ENCODE peak calls at places on chromosomes 12 and 14, in seven cellular contexts. W is dorsolateral prefrontal cortex, H is sigmoid colon, L is IMR-90, G is endothelial cell, X is WTC11, N is astrocyte of the spinal cord. T is an unnamed sample.

GRCh38 chr12:82687020-82687951 is 580 bp downstream of the TMTC2 start:
- DNase-seq in W (peak), H (peak), L (peak), G (peak), X (peak), N (peak), T (peak)

GRCh38 chr14:91351508-91351853 is 66.1 kb downstream of the CCDC88C start:
- DNase-seq in W (no peak), H (no peak), L (no peak), G (no peak), X (no peak), N (no peak), T (no peak)

GRCh38 chr14:59360923-59361794 is 104.0 kb downstream of the GPR135 start:
- DNase-seq in W (peak), H (peak), L (peak), G (no peak), X (no peak), N (peak), T (no peak)

GRCh38 chr12:33628087-33628486 is 188.5 kb upstream of the SYT10 start:
- DNase-seq in W (no peak), H (no peak), L (no peak), G (no peak), X (no peak), N (no peak), T (no peak)

GRCh38 chr12:58540480-58541299 is 379.6 kb downstream of the LRIG3 start:
- DNase-seq in W (peak), H (peak), L (peak), G (peak), X (peak), N (peak), T (peak)

GRCh38 chr12:33427071-33427470 is 12.5 kb downstream of the SYT10 start:
- DNase-seq in W (no peak), H (no peak), L (no peak), G (no peak), X (peak), N (no peak), T (no peak)

GRCh38 chr12:72024613-72025012 is 86.0 kb downstream of the TPH2 start:
- DNase-seq in W (no peak), H (no peak), L (no peak), G (no peak), X (no peak), N (no peak), T (no peak)

GRCh38 chr12:129870146-129870545 is 33.7 kb downstream of the TMEM132D start:
- DNase-seq in W (no peak), H (no peak), L (no peak), G (no peak), X (no peak), N (no peak), T (no peak)

GRCh38 chr12:75759842-75760260 is 248.4 kb upstream of the KRR1 start:
- DNase-seq in W (no peak), H (no peak), L (peak), G (no peak), X (no peak), N (peak), T (no peak)

GRCh38 chr14:90681889-90682429 is 134.3 kb downstream of the TTC7B start:
- DNase-seq in W (no peak), H (no peak), L (no peak), G (no peak), X (no peak), N (no peak), T (no peak)

GRCh38 chr12:68332726-68333630 is 816 bp upstream of the MDM1 start:
- DNase-seq in W (no peak), H (no peak), L (no peak), G (no peak), X (no peak), N (no peak), T (no peak)

GRCh38 chr12:57517187-57517586 is 3.1 kb downstream of the DDIT3 start:
- DNase-seq in W (no peak), H (no peak), L (peak), G (no peak), X (no peak), N (peak), T (no peak)

GRCh38 chr14:24310387-24310665 is 386 bp downstream of the LTB4R2 start:
- DNase-seq in W (no peak), H (no peak), L (no peak), G (no peak), X (no peak), N (no peak), T (no peak)

GRCh38 chr12:3743803-3744202 is 9.1 kb downstream of the CRACR2A start:
- DNase-seq in W (no peak), H (no peak), L (no peak), G (no peak), X (no peak), N (peak), T (peak)

GRCh38 chr14:102826161-102826560 is 48.9 kb downstream of the TRAF3 start:
- DNase-seq in W (no peak), H (no peak), L (no peak), G (no peak), X (no peak), N (no peak), T (no peak)

GRCh38 chr14:74302160-74302628 is 540 bp downstream of the ABCD4 start:
- DNase-seq in W (no peak), H (no peak), L (peak), G (no peak), X (no peak), N (peak), T (peak)

GRCh38 chr12:28097221-28097620 is 93.0 kb upstream of the CCDC91 start:
- DNase-seq in W (no peak), H (no peak), L (no peak), G (no peak), X (no peak), N (no peak), T (no peak)

GRCh38 chr12:46442239-46442638 is 69.7 kb upstream of the SLC38A2 start:
- DNase-seq in W (no peak), H (no peak), L (peak), G (no peak), X (no peak), N (peak), T (no peak)

GRCh38 chr12:1594045-1594294 is 411 bp downstream of the FBXL14 start:
- DNase-seq in W (no peak), H (peak), L (no peak), G (no peak), X (peak), N (peak), T (peak)

GRCh38 chr14:71290960-71291466 is 383.8 kb downstream of the PCNX1 start:
- DNase-seq in W (no peak), H (no peak), L (peak), G (no peak), X (no peak), N (peak), T (peak)

GRCh38 chr14:31660191-31660590 is 99.0 kb downstream of the NUBPL start:
- DNase-seq in W (no peak), H (no peak), L (no peak), G (no peak), X (no peak), N (no peak), T (peak)

GRCh38 chr12:89348894-89349669 is 3.2 kb downstream of the DUSP6 start:
- DNase-seq in W (no peak), H (no peak), L (no peak), G (no peak), X (no peak), N (peak), T (no peak)

GRCh38 chr14:75454963-75455546 is 27.2 kb downstream of the JDP2 start:
- DNase-seq in W (no peak), H (peak), L (peak), G (no peak), X (no peak), N (peak), T (no peak)

GRCh38 chr12:67649165-67650126 is 901 bp downstream of the DYRK2 start:
- DNase-seq in W (no peak), H (peak), L (no peak), G (peak), X (peak), N (peak), T (peak)

DNA sequence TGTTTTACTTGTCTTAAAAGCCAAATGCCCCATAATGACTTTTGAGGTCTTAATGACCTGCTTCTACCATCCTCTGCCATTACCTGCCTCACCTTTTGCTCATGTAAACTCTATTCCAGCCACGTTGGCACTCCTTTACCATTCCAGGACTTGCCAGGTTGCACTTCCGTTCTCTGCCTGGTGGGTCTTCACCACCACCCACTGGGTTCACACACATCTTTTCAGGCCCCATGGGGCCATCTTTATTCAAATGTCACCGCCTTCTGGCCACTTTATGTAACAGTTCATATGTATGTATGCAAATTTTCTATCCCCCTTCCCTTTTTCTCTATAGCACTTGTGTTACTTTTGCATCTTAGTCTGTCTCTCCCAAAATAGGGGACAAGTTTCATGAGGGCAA is 57.7 kb downstream of the ATP2A2 start:
- DNase-seq in W (no peak), H (no peak), L (no peak), G (no peak), X (no peak), N (no peak), T (peak)
- TF ChIP-seq CTCF in W (no peak), H (no peak), L (peak), G (no peak), X (no peak), N (no peak), T (no peak)

GRCh38 chr12:55973598-55974307 is at the start of gene RAB5B:
- DNase-seq in W (peak), H (peak), L (peak), G (peak), X (peak), N (peak), T (peak)
- TF ChIP-seq CTCF in W (peak), H (no peak), L (no peak), G (peak), X (no peak), N (no peak), T (no peak)

DNA sequence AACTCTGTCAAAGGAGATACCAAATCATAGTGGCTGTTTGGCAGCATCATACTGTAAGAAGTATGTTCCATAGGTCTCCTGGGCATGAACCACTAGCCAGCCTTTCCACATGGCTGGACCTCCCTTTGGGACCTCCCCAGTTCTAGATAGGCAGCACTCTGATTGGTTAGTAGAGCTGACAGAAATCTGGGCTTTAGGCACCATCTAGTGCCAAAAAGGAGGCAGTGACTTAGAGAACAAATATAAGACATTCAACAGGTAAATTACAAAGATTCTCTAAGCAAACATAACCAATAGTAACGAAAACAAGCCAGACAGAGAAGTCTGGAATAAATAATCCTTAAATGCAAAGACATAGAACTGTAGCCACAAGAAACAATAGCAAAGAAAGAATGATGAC is 148.0 kb upstream of the PDE3A start:
- DNase-seq in W (no peak), H (no peak), L (peak), G (no peak), X (peak), N (peak), T (peak)
- TF ChIP-seq CTCF in W (peak), H (no peak), L (peak), G (no peak), X (no peak), N (peak), T (no peak)

DNA sequence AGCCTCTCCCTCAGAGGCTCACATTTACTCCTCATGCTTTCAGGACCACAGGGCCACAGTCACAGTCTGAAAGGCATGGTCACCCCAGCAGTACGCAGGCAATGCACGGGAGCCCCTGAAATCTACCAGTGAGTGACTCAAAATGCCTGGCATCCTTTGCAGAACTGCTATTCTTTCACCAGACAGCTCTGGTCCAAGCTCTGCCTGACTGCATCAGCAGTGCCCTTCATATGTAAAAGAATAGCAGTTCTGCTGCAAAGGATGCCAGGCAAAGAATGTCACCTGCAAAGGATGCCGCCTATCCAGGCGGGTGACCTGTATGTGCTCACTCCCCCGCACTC is 38.5 kb downstream of the LGMN start:
- DNase-seq in W (no peak), H (no peak), L (no peak), G (no peak), X (no peak), N (no peak), T (no peak)
- TF ChIP-seq CTCF in W (no peak), H (no peak), L (no peak), G (no peak), X (no peak), N (no peak), T (no peak)

DNA sequence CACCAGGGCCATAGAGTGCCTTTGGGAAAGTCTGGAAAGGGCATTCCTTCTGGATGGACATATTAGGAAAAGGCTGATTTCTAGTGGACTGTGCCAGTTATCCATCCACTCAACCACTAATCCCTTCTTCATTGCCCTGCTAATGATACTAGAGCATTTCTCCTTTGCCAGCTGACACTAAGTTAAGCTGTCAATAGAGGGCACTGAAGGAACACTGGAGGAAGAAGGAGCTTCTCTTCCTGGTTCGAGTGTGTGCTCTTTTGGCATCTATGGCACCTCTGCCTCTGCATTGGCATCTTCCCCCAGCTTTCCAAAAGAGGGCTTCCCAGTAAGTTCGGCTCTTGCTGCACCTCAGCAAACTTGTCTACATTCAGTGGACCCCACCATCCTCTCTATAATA is 165.4 kb downstream of the DERA start:
- DNase-seq in W (no peak), H (no peak), L (peak), G (peak), X (no peak), N (peak), T (peak)
- TF ChIP-seq CTCF in W (peak), H (no peak), L (peak), G (no peak), X (peak), N (peak), T (peak)

DNA sequence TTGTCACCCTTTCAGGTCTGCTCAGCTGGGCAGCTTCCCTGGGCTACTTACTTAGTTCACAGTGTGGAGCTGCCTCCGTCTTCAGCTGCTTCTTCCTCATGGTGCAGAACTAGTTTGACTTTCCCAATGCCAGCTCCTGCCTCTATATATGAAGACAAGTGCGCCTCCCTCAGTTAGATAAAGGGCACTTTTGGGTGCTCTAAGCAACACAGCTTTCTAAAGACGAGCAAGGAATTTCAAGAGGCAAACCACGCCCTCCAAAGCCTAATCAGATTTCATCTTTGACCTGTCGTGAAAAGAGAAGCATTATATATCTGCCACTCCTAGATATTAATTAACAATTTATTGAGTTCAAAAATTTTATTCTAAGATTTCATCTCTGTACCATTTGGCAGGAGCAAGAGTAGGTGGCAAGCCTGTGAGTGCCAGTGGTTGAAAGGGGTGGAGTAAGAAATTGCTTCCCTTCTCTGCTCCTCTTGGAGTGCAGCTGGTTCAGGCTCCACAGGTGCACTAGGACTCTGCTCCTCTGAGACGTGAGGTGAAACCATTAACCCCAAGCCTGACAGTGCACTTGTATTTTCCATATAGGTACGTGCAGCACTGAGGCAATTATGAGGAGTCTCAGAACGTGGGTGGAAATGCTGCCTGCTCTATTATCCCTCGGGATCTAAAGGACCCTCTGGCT is 2.1 kb upstream of the SLC11A2 start:
- DNase-seq in W (no peak), H (no peak), L (peak), G (no peak), X (no peak), N (peak), T (peak)
- TF ChIP-seq CTCF in W (peak), H (no peak), L (peak), G (no peak), X (no peak), N (peak), T (peak)

GRCh38 chr14:22657861-22658260 is 13.7 kb upstream of the OR6J1 start:
- DNase-seq in W (no peak), H (no peak), L (peak), G (no peak), X (no peak), N (peak), T (peak)
- TF ChIP-seq CTCF in W (peak), H (no peak), L (peak), G (no peak), X (no peak), N (peak), T (peak)

DNA sequence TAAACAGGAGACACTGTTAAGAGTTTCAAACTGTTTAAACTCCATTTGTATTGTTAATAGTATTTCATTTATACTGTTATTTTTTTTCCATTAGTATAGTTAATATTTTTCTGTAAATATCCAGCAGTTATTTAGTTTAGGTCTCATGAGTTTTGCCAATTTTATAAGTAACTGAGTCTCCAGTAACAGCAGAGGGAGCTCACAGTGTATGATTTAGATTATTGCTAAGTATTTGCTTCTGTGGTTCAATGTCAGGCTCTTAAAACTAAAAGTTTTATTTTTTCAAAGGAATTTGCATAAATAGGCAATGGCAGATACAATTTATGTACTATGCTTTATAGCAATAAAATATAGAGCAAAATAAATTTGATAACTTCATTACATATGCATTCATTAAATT is 209.7 kb downstream of the ATXN7L3B start:
- DNase-seq in W (no peak), H (no peak), L (peak), G (no peak), X (no peak), N (peak), T (no peak)
- TF ChIP-seq CTCF in W (peak), H (no peak), L (peak), G (no peak), X (no peak), N (peak), T (no peak)

GRCh38 chr12:132163911-132164288 is 19.6 kb downstream of the NOC4L start:
- DNase-seq in W (no peak), H (no peak), L (no peak), G (no peak), X (no peak), N (no peak), T (no peak)
- TF ChIP-seq CTCF in W (no peak), H (no peak), L (no peak), G (peak), X (peak), N (peak), T (no peak)

T was measured in GM20000.